ENCODE peak calls at places on chromosomes 6 and 20, in five cellular contexts. J is pancreas; H is activated naive CD8-positive, alpha-beta T cell treated with anti-CD3 and anti-CD28 coated beads, Interleukin-2, amount 10 ng/mL, durations not matched to agents 7 days and 5 days; Y is mucosa of descending colon; L is activated CD8-positive, alpha-beta T cell treated with anti-CD3 and anti-CD28 coated beads, Interleukin-2, amount 10 ng/mL, durations not matched to agents 7 days and 5 days. F is an unnamed sample.
A peak's percentile ranks its signal among the peaks of the same experiment; 100 is the strongest.

GRCh38 chr6:70575899-70576298 is 9.2 kb downstream of the SDHAF4 start:
- ATAC-seq in J (peak; percentile 59), H (no peak), Y (peak; percentile 39), L (no peak), F (no peak)

GRCh38 chr6:168583126-168583525 is 142.1 kb downstream of the SMOC2 start:
- ATAC-seq in J (no peak), H (no peak), Y (no peak), L (no peak), F (no peak)

GRCh38 chr6:43174263-43175112 is 3.4 kb downstream of the SRF start:
- ATAC-seq in J (peak; percentile 78), H (peak; percentile 69), Y (peak; percentile 79), L (peak; percentile 73), F (peak; percentile 90)

GRCh38 chr6:7328159-7328713 is 15.2 kb upstream of the SSR1 start:
- ATAC-seq in J (no peak), H (no peak), Y (no peak), L (no peak), F (peak; percentile 40)

GRCh38 chr6:23418095-23418494 is 707.9 kb upstream of the NRSN1 start:
- ATAC-seq in J (no peak), H (no peak), Y (no peak), L (no peak), F (no peak)

GRCh38 chr6:36917541-36918193 is 31.9 kb downstream of the C6orf89 start:
- ATAC-seq in J (no peak), H (no peak), Y (no peak), L (no peak), F (no peak)

GRCh38 chr6:107543088-107543487 is 53.2 kb downstream of the SOBP start:
- ATAC-seq in J (no peak), H (no peak), Y (no peak), L (no peak), F (no peak)

GRCh38 chr6:20327141-20327540 is 74.5 kb upstream of the E2F3 start:
- ATAC-seq in J (no peak), H (no peak), Y (no peak), L (no peak), F (no peak)

GRCh38 chr6:17979479-17979878 is 8.0 kb downstream of the KIF13A start:
- ATAC-seq in J (no peak), H (no peak), Y (no peak), L (no peak), F (no peak)

GRCh38 chr6:5199203-5200101 is 61.3 kb downstream of the LYRM4 start:
- ATAC-seq in J (no peak), H (no peak), Y (no peak), L (no peak), F (no peak)

GRCh38 chr6:167401525-167402194 is 76.8 kb downstream of the TTLL2 start:
- ATAC-seq in J (peak; percentile 67), H (no peak), Y (peak; percentile 92), L (no peak), F (no peak)

GRCh38 chr20:25139061-25139705 is 56.3 kb upstream of the ENTPD6 start:
- ATAC-seq in J (peak; percentile 29), H (no peak), Y (no peak), L (no peak), F (no peak)

GRCh38 chr6:125931733-125932450 is 24.7 kb upstream of the HINT3 start:
- ATAC-seq in J (no peak), H (no peak), Y (peak; percentile 15), L (peak; percentile 51), F (no peak)

GRCh38 chr20:54668271-54669053 is 193.1 kb downstream of the DOK5 start:
- ATAC-seq in J (peak; percentile 97), H (peak; percentile 63), Y (peak; percentile 55), L (peak; percentile 79), F (peak; percentile 65)

GRCh38 chr20:38714308-38714707 is 10.0 kb upstream of the SLC32A1 start:
- ATAC-seq in J (no peak), H (no peak), Y (no peak), L (no peak), F (no peak)

GRCh38 chr6:62623851-62624532 is 338.0 kb upstream of the KHDRBS2 start:
- ATAC-seq in J (no peak), H (no peak), Y (peak; percentile 94), L (no peak), F (no peak)

GRCh38 chr6:109458774-109459531 is 3.4 kb upstream of the MICAL1 start:
- ATAC-seq in J (no peak), H (peak; percentile 34), Y (no peak), L (peak; percentile 35), F (peak; percentile 46)

GRCh38 chr6:38715016-38715809 is at the start of gene DNAH8:
- ATAC-seq in J (peak; percentile 23), H (peak; percentile 7), Y (peak; percentile 26), L (peak; percentile 41), F (peak; percentile 61)

GRCh38 chr6:146909886-146910285 is 294.3 kb upstream of the STXBP5 start:
- ATAC-seq in J (no peak), H (no peak), Y (no peak), L (no peak), F (no peak)

GRCh38 chr6:142761756-142762155 is 183.2 kb downstream of the HIVEP2 start:
- ATAC-seq in J (no peak), H (no peak), Y (no peak), L (no peak), F (peak; percentile 77)

GRCh38 chr6:156013155-156013554 is 557.5 kb upstream of the NOX3 start:
- ATAC-seq in J (no peak), H (no peak), Y (no peak), L (no peak), F (no peak)

GRCh38 chr6:90219168-90219985 is 77.3 kb downstream of the BACH2 start:
- ATAC-seq in J (peak; percentile 31), H (peak; percentile 30), Y (peak; percentile 52), L (peak; percentile 48), F (no peak)

GRCh38 chr20:50895111-50895830 is 36.0 kb downstream of the ADNP start:
- ATAC-seq in J (peak; percentile 88), H (no peak), Y (peak; percentile 93), L (no peak), F (no peak)

GRCh38 chr6:139287868-139288267 is 3.9 kb downstream of the TXLNB start:
- ATAC-seq in J (no peak), H (no peak), Y (no peak), L (no peak), F (peak; percentile 59)

GRCh38 chr20:8200220-8200619 is 68.2 kb downstream of the PLCB1 start:
- ATAC-seq in J (no peak), H (no peak), Y (no peak), L (no peak), F (no peak)